ENCODE peak calls at places on chromosomes 2 and 18, in ten cellular contexts. B is H1; E is Kasumi-1; A is NCI-H2081; L is CD8-positive, alpha-beta memory T cell; H is renal cortical epithelial cell; G is CD4-positive, alpha-beta T cell; U is right cardiac atrium; D is AG09309; Y is NCI-H446 treated with DMSO at 0.1 percent for 48 hours. M is an unnamed sample.

GRCh38 chr2:20217041-20217970 is 7.6 kb downstream of the SDC1 start:
- DNase-seq in B (no peak), E (no peak), A (no peak), L (no peak), H (peak), G (no peak), U (no peak), D (no peak), Y (no peak), M (no peak)

GRCh38 chr2:199830531-199830930 is 20.5 kb downstream of the FTCDNL1 start:
- DNase-seq in B (no peak), E (no peak), A (no peak), L (no peak), H (no peak), G (no peak), U (no peak), D (peak), Y (no peak), M (no peak)

GRCh38 chr2:220270506-220271070 is 643.2 kb downstream of the SLC4A3 start:
- DNase-seq in B (no peak), E (no peak), A (no peak), L (no peak), H (peak), G (no peak), U (no peak), D (no peak), Y (no peak), M (no peak)

GRCh38 chr18:54479365-54479764 is 111.7 kb upstream of the DYNAP start:
- DNase-seq in B (no peak), E (no peak), A (no peak), L (no peak), H (peak), G (no peak), U (no peak), D (no peak), Y (no peak), M (no peak)

GRCh38 chr2:9995059-9995458 is 43.6 kb downstream of the GRHL1 start:
- DNase-seq in B (no peak), E (no peak), A (no peak), L (no peak), H (no peak), G (no peak), U (no peak), D (no peak), Y (no peak), M (no peak)

GRCh38 chr2:239569401-239570090 is 168.7 kb upstream of the HDAC4 start:
- DNase-seq in B (no peak), E (no peak), A (no peak), L (no peak), H (no peak), G (no peak), U (no peak), D (no peak), Y (no peak), M (no peak)

GRCh38 chr2:153519260-153519875 is 40.8 kb upstream of the RPRM start:
- DNase-seq in B (peak), E (peak), A (peak), L (peak), H (peak), G (peak), U (peak), D (peak), Y (peak), M (peak)

GRCh38 chr2:235949567-235950472 is 218.4 kb downstream of the GBX2 start:
- DNase-seq in B (peak), E (no peak), A (no peak), L (no peak), H (no peak), G (no peak), U (no peak), D (no peak), Y (no peak), M (peak)

GRCh38 chr2:39938035-39938835 is 159.2 kb upstream of the THUMPD2 start:
- DNase-seq in B (no peak), E (no peak), A (no peak), L (no peak), H (peak), G (no peak), U (no peak), D (peak), Y (no peak), M (no peak)

GRCh38 chr2:204170419-204170818 is 233.9 kb downstream of the ICOS start:
- DNase-seq in B (no peak), E (no peak), A (no peak), L (no peak), H (no peak), G (no peak), U (no peak), D (no peak), Y (no peak), M (no peak)

GRCh38 chr2:53515435-53516332 is 251.9 kb upstream of the CHAC2 start:
- DNase-seq in B (no peak), E (no peak), A (no peak), L (no peak), H (no peak), G (no peak), U (no peak), D (no peak), Y (no peak), M (no peak)

GRCh38 chr2:233356546-233357308 is 2.4 kb downstream of the DGKD start:
- DNase-seq in B (no peak), E (no peak), A (no peak), L (no peak), H (no peak), G (no peak), U (no peak), D (no peak), Y (no peak), M (no peak)

GRCh38 chr2:9201185-9201891 is 5.3 kb upstream of the ASAP2 start:
- DNase-seq in B (peak), E (no peak), A (no peak), L (no peak), H (peak), G (no peak), U (no peak), D (no peak), Y (no peak), M (no peak)

GRCh38 chr2:165113414-165113813 is 90.4 kb downstream of the SCN3A start:
- DNase-seq in B (no peak), E (no peak), A (no peak), L (no peak), H (peak), G (no peak), U (no peak), D (no peak), Y (no peak), M (no peak)

GRCh38 chr18:11040823-11041712 is 108.3 kb downstream of the PIEZO2 start:
- DNase-seq in B (peak), E (peak), A (peak), L (no peak), H (peak), G (no peak), U (no peak), D (peak), Y (peak), M (peak)

M was measured in cerebellum.